ENCODE peak calls at places on chromosomes 3 and 15, in eight cellular contexts. O is cardiac muscle cell, Q is hepatocyte, R is left ventricle myocardium inferior, P is right lobe of liver, K is skeletal muscle cell, Y is AG09309, F is NB4. U is an unnamed sample.

GRCh38 chr3:177810162-177810623 is 612.9 kb upstream of the TBL1XR1 start:
- DNase-seq in O (no peak), Q (peak; percentile 43), R (no peak), P (no peak), K (peak; percentile 81), Y (peak; percentile 86), F (no peak), U (no peak)

GRCh38 chr3:71129611-71130515 is 453.7 kb downstream of the FOXP1 start:
- DNase-seq in O (no peak), Q (no peak), R (no peak), P (no peak), K (no peak), Y (no peak), F (peak; percentile 46), U (no peak)

GRCh38 chr15:85690546-85691226 is 104.0 kb downstream of the KLHL25 start:
- DNase-seq in O (no peak), Q (no peak), R (no peak), P (no peak), K (no peak), Y (no peak), F (peak; percentile 64), U (no peak)

GRCh38 chr15:57527382-57528091 is 64.2 kb upstream of the MYZAP start:
- DNase-seq in O (peak; percentile 76), Q (peak; percentile 86), R (no peak), P (no peak), K (peak; percentile 80), Y (peak; percentile 78), F (peak; percentile 97), U (no peak)

GRCh38 chr3:72137865-72138861 is 353.2 kb upstream of the PROK2 start:
- DNase-seq in O (no peak), Q (no peak), R (peak; percentile 41), P (no peak), K (no peak), Y (no peak), F (no peak), U (no peak)

GRCh38 chr3:130960139-130960779 is 66.4 kb downstream of the ASTE1 start:
- DNase-seq in O (peak; percentile 7), Q (no peak), R (no peak), P (no peak), K (no peak), Y (no peak), F (no peak), U (no peak)

GRCh38 chr15:88894819-88895767 is at the start of gene HAPLN3:
- DNase-seq in O (peak; percentile 37), Q (peak; percentile 70), R (no peak), P (no peak), K (no peak), Y (no peak), F (peak; percentile 42), U (peak; percentile 79)

GRCh38 chr3:18847583-18848197 is 300.6 kb upstream of the KCNH8 start:
- DNase-seq in O (no peak), Q (no peak), R (no peak), P (no peak), K (no peak), Y (no peak), F (peak; percentile 12), U (no peak)

GRCh38 chr3:190863119-190863465 is 598 bp upstream of the GMNC start:
- DNase-seq in O (no peak), Q (no peak), R (no peak), P (no peak), K (no peak), Y (no peak), F (no peak), U (no peak)

GRCh38 chr3:186663351-186664118 is 2.3 kb upstream of the HRG start:
- DNase-seq in O (no peak), Q (no peak), R (no peak), P (no peak), K (no peak), Y (no peak), F (no peak), U (no peak)

GRCh38 chr15:59222106-59222505 is 15.5 kb downstream of the LDHAL6B start:
- DNase-seq in O (no peak), Q (no peak), R (no peak), P (no peak), K (peak; percentile 50), Y (peak; percentile 64), F (no peak), U (no peak)

GRCh38 chr15:101642361-101642760 is 9.8 kb downstream of the TM2D3 start:
- DNase-seq in O (no peak), Q (no peak), R (no peak), P (no peak), K (no peak), Y (no peak), F (no peak), U (no peak)

GRCh38 chr3:57080171-57080570 is 19.7 kb downstream of the SPATA12 start:
- DNase-seq in O (no peak), Q (no peak), R (no peak), P (no peak), K (no peak), Y (no peak), F (no peak), U (peak; percentile 32)

GRCh38 chr15:48388017-48388936 is 57.0 kb downstream of the DUT start:
- DNase-seq in O (peak; percentile 55), Q (peak; percentile 17), R (no peak), P (no peak), K (no peak), Y (no peak), F (no peak), U (no peak)

GRCh38 chr15:36958611-36959010 is 141.7 kb downstream of the MEIS2 start:
- DNase-seq in O (no peak), Q (no peak), R (no peak), P (no peak), K (no peak), Y (no peak), F (no peak), U (no peak)

GRCh38 chr3:11509175-11510000 is 134.3 kb downstream of the VGLL4 start:
- DNase-seq in O (peak; percentile 75), Q (peak; percentile 88), R (peak; percentile 70), P (peak; percentile 63), K (peak; percentile 75), Y (peak; percentile 81), F (no peak), U (peak; percentile 90)

GRCh38 chr3:70933105-70933810 is 620.8 kb upstream of the MDFIC2 start:
- DNase-seq in O (no peak), Q (no peak), R (no peak), P (no peak), K (no peak), Y (no peak), F (no peak), U (no peak)

GRCh38 chr3:105615814-105616213 is 249.1 kb downstream of the ALCAM start:
- DNase-seq in O (no peak), Q (no peak), R (no peak), P (no peak), K (no peak), Y (no peak), F (no peak), U (no peak)

GRCh38 chr3:152472606-152472954 is 203.9 kb downstream of the MBNL1 start:
- DNase-seq in O (no peak), Q (no peak), R (no peak), P (no peak), K (no peak), Y (no peak), F (no peak), U (no peak)
- H3K4me3 ChIP-seq in O (no peak overlapping the region), Q (no peak overlapping the region), R (peak overlapping the region; percentile 55), P (no peak overlapping the region), K (no peak overlapping the region), Y (no peak overlapping the region), F (no peak overlapping the region), U (no peak overlapping the region)

GRCh38 chr3:116806351-116806750 is 96.8 kb downstream of the TUSC7 start:
- DNase-seq in O (no peak), Q (no peak), R (no peak), P (no peak), K (no peak), Y (no peak), F (no peak), U (no peak)

GRCh38 chr3:116809218-116809617 is 99.6 kb downstream of the TUSC7 start:
- DNase-seq in O (no peak), Q (no peak), R (no peak), P (no peak), K (no peak), Y (no peak), F (peak; percentile 13), U (no peak)
- H3K4me3 ChIP-seq in O (no peak overlapping the region), Q (no peak overlapping the region), R (no peak overlapping the region), P (no peak overlapping the region), K (no peak overlapping the region), Y (no peak overlapping the region), F (no peak overlapping the region), U (no peak overlapping the region)

DNA sequence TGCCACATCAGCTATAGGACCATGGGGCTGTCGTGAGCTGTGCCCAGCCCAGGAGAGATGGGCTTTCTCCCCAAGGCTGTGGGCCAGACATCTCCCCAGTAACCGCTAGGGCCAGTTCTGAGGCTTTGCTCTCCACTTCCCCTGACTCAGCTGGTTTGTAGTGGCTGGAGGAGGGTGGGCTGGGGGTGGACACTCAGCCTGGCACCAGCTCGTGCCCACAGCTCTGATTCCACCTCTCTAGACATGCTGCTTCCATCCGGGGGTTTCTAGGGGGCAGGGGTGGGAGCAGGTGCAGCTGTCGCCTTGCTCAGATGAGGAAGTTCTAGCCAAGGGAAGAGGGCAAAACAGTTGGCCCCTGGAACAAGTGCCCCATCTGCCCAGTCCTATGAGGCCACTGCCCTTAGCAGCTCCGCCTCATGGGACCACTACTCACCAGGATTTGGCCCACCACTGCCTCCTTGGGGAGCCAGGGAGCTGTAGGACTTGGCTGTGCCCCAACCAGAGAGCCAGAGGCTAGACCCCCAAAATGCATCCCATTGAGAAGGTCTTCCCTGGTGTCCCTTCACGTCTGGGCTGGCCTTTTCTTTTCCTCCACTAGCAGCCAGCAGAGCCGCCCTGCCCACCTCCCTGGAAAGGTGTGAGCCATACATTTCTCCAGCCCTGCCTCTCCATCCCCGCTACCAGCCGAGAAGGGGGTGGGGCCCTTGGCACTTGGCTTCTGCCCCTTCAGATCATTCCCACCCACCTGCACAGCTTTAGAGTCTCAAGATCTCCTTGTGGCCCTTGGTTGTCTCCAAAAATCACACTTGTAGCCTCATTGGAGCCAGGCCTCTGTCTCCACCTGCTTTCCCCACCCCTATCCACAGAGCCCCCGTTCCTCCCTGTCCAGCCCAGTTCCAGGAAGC is 9.9 kb downstream of the GLYCTK start:
- DNase-seq in O (no peak), Q (no peak), R (no peak), P (peak; percentile 57), K (no peak), Y (no peak), F (no peak), U (no peak)
- H3K4me3 ChIP-seq in O (no peak overlapping the region), Q (no peak overlapping the region), R (no peak overlapping the region), P (no peak overlapping the region), K (no peak overlapping the region), Y (no peak overlapping the region), F (no peak overlapping the region), U (no peak overlapping the region)

GRCh38 chr3:46408853-46409252 is 1.8 kb downstream of the CCRL2 start:
- DNase-seq in O (no peak), Q (no peak), R (no peak), P (no peak), K (no peak), Y (no peak), F (no peak), U (no peak)

GRCh38 chr3:46407976-46408375 is 917 bp downstream of the CCRL2 start:
- DNase-seq in O (no peak), Q (no peak), R (no peak), P (no peak), K (no peak), Y (no peak), F (no peak), U (no peak)

GRCh38 chr3:46410669-46411068 is 3.6 kb downstream of the CCRL2 start:
- DNase-seq in O (no peak), Q (no peak), R (no peak), P (no peak), K (no peak), Y (no peak), F (no peak), U (no peak)

GRCh38 chr3:46411271-46411670 is 4.2 kb downstream of the CCRL2 start:
- DNase-seq in O (no peak), Q (no peak), R (no peak), P (no peak), K (no peak), Y (no peak), F (no peak), U (no peak)

GRCh38 chr3:46409735-46410489 is 2.9 kb downstream of the CCRL2 start:
- DNase-seq in O (no peak), Q (no peak), R (no peak), P (no peak), K (no peak), Y (no peak), F (no peak), U (no peak)
- H3K4me3 ChIP-seq in O (no peak overlapping the region), Q (no peak overlapping the region), R (no peak overlapping the region), P (no peak overlapping the region), K (no peak overlapping the region), Y (no peak overlapping the region), F (no peak overlapping the region), U (no peak overlapping the region)

U was measured in kidney.